ENCODE peak calls at places on chromosomes 11 and 22, in nine cellular contexts. One of them, this sample, is unnamed.

GRCh38 chr11:67268036-67268683 is 1.9 kb downstream of the GRK2 start:
- DNase-seq in NCI-H1930: no peak
- DNase-seq in bronchial epithelial cell: no peak
- DNase-seq in epithelial cell of esophagus: no peak
- DNase-seq in skeletal muscle cell: no peak
- DNase-seq in RCC 7860: no peak
- DNase-seq in CD4-positive, CD25-positive, alpha-beta regulatory T cell: peak; percentile 86
- DNase-seq in fibroblast of mammary gland: no peak
- DNase-seq in upper lobe of right lung: peak; percentile 67
- DNase-seq in this sample: no peak

GRCh38 chr11:7186190-7186589 is 65.5 kb upstream of the SYT9 start:
- DNase-seq in fibroblast of mammary gland: no peak
- DNase-seq in bronchial epithelial cell: no peak
- DNase-seq in upper lobe of right lung: no peak
- DNase-seq in NCI-H1930: no peak
- DNase-seq in RCC 7860: no peak
- DNase-seq in CD4-positive, CD25-positive, alpha-beta regulatory T cell: no peak
- DNase-seq in epithelial cell of esophagus: no peak
- DNase-seq in skeletal muscle cell: peak; percentile 37
- DNase-seq in this sample: peak; percentile 92

GRCh38 chr11:67644472-67645418 is 5.2 kb upstream of the TBX10 start:
- DNase-seq in skeletal muscle cell: no peak
- DNase-seq in epithelial cell of esophagus: no peak
- DNase-seq in upper lobe of right lung: peak; percentile 36
- DNase-seq in fibroblast of mammary gland: no peak
- DNase-seq in CD4-positive, CD25-positive, alpha-beta regulatory T cell: no peak
- DNase-seq in bronchial epithelial cell: no peak
- DNase-seq in NCI-H1930: no peak
- DNase-seq in RCC 7860: no peak
- DNase-seq in this sample: no peak

GRCh38 chr11:76048763-76049162 is 157.5 kb downstream of the WNT11 start:
- DNase-seq in bronchial epithelial cell: no peak
- DNase-seq in CD4-positive, CD25-positive, alpha-beta regulatory T cell: peak; percentile 53
- DNase-seq in fibroblast of mammary gland: peak; percentile 22
- DNase-seq in NCI-H1930: no peak
- DNase-seq in upper lobe of right lung: no peak
- DNase-seq in skeletal muscle cell: no peak
- DNase-seq in epithelial cell of esophagus: no peak
- DNase-seq in RCC 7860: no peak
- DNase-seq in this sample: no peak

GRCh38 chr11:2510626-2511402 is 66.0 kb downstream of the KCNQ1 start:
- DNase-seq in RCC 7860: no peak
- DNase-seq in NCI-H1930: no peak
- DNase-seq in upper lobe of right lung: peak; percentile 54
- DNase-seq in skeletal muscle cell: no peak
- DNase-seq in CD4-positive, CD25-positive, alpha-beta regulatory T cell: no peak
- DNase-seq in epithelial cell of esophagus: no peak
- DNase-seq in bronchial epithelial cell: no peak
- DNase-seq in fibroblast of mammary gland: no peak
- DNase-seq in this sample: no peak

GRCh38 chr11:60924110-60924905 is at the start of gene TMEM132A:
- DNase-seq in bronchial epithelial cell: peak; percentile 56
- DNase-seq in skeletal muscle cell: peak; percentile 8
- DNase-seq in fibroblast of mammary gland: peak; percentile 54
- DNase-seq in CD4-positive, CD25-positive, alpha-beta regulatory T cell: no peak
- DNase-seq in RCC 7860: peak; percentile 51
- DNase-seq in epithelial cell of esophagus: peak; percentile 84
- DNase-seq in upper lobe of right lung: peak; percentile 81
- DNase-seq in NCI-H1930: peak; percentile 28
- DNase-seq in this sample: peak; percentile 75

GRCh38 chr11:121112498-121113455 is 11.7 kb downstream of the TECTA start:
- DNase-seq in RCC 7860: peak; percentile 49
- DNase-seq in skeletal muscle cell: peak; percentile 14
- DNase-seq in epithelial cell of esophagus: peak; percentile 70
- DNase-seq in fibroblast of mammary gland: peak; percentile 71
- DNase-seq in CD4-positive, CD25-positive, alpha-beta regulatory T cell: peak; percentile 46
- DNase-seq in NCI-H1930: peak; percentile 24
- DNase-seq in bronchial epithelial cell: peak; percentile 57
- DNase-seq in upper lobe of right lung: peak; percentile 75
- DNase-seq in this sample: peak; percentile 64

GRCh38 chr22:38754247-38755154 is 1.3 kb downstream of the SUN2 start:
- DNase-seq in fibroblast of mammary gland: peak; percentile 57
- DNase-seq in epithelial cell of esophagus: peak; percentile 85
- DNase-seq in CD4-positive, CD25-positive, alpha-beta regulatory T cell: peak; percentile 71
- DNase-seq in bronchial epithelial cell: peak; percentile 73
- DNase-seq in upper lobe of right lung: no peak
- DNase-seq in skeletal muscle cell: no peak
- DNase-seq in NCI-H1930: no peak
- DNase-seq in RCC 7860: peak; percentile 8
- DNase-seq in this sample: peak; percentile 65

GRCh38 chr11:88259431-88259830 is 78.1 kb downstream of the CTSC start:
- DNase-seq in fibroblast of mammary gland: peak; percentile 22
- DNase-seq in bronchial epithelial cell: no peak
- DNase-seq in CD4-positive, CD25-positive, alpha-beta regulatory T cell: no peak
- DNase-seq in epithelial cell of esophagus: no peak
- DNase-seq in skeletal muscle cell: no peak
- DNase-seq in upper lobe of right lung: no peak
- DNase-seq in RCC 7860: no peak
- DNase-seq in NCI-H1930: no peak
- DNase-seq in this sample: no peak

GRCh38 chr11:101034076-101034475 is 95.5 kb downstream of the PGR start:
- DNase-seq in skeletal muscle cell: peak; percentile 4
- DNase-seq in NCI-H1930: no peak
- DNase-seq in CD4-positive, CD25-positive, alpha-beta regulatory T cell: no peak
- DNase-seq in upper lobe of right lung: no peak
- DNase-seq in fibroblast of mammary gland: peak; percentile 41
- DNase-seq in bronchial epithelial cell: peak; percentile 18
- DNase-seq in RCC 7860: no peak
- DNase-seq in epithelial cell of esophagus: peak; percentile 11
- DNase-seq in this sample: no peak

GRCh38 chr22:50561401-50562074 is 1.2 kb downstream of the SYCE3 start:
- DNase-seq in RCC 7860: no peak
- DNase-seq in CD4-positive, CD25-positive, alpha-beta regulatory T cell: no peak
- DNase-seq in fibroblast of mammary gland: no peak
- DNase-seq in skeletal muscle cell: no peak
- DNase-seq in bronchial epithelial cell: no peak
- DNase-seq in NCI-H1930: no peak
- DNase-seq in upper lobe of right lung: no peak
- DNase-seq in epithelial cell of esophagus: no peak
- DNase-seq in this sample: no peak